ENCODE peak calls at places on chromosomes 5 and 9, in seven cellular contexts. O is K562, C is mesendoderm, V is mammary epithelial cell, H is neural progenitor cell, R is GM23248, X is astrocyte. T is an unnamed sample.

GRCh38 chr9:129162901-129163670 is 15.0 kb downstream of the IER5L start:
- DNase-seq in O (no peak), C (no peak), V (no peak), H (no peak), R (peak; percentile 69), X (no peak), T (no peak)

GRCh38 chr5:113378486-113378885 is 56.3 kb downstream of the TSSK1B start:
- DNase-seq in O (no peak), C (no peak), V (peak; percentile 11), H (no peak), R (no peak), X (no peak), T (no peak)

GRCh38 chr9:124306098-124306735 is 48.5 kb downstream of the NEK6 start:
- DNase-seq in O (no peak), C (peak; percentile 62), V (peak; percentile 68), H (no peak), R (peak; percentile 96), X (peak; percentile 90), T (peak; percentile 11)

GRCh38 chr5:126477681-126478117 is 54.5 kb downstream of the GRAMD2B start:
- DNase-seq in O (no peak), C (no peak), V (no peak), H (no peak), R (peak; percentile 66), X (peak; percentile 12), T (no peak)

GRCh38 chr5:115895821-115896220 is 54.1 kb downstream of the AP3S1 start:
- DNase-seq in O (no peak), C (no peak), V (no peak), H (no peak), R (peak; percentile 58), X (peak; percentile 47), T (no peak)

GRCh38 chr5:3349704-3350565 is 245.7 kb upstream of the IRX1 start:
- DNase-seq in O (no peak), C (no peak), V (no peak), H (no peak), R (no peak), X (no peak), T (no peak)

GRCh38 chr5:78339591-78340450 is 20.6 kb upstream of the SCAMP1 start:
- DNase-seq in O (no peak), C (no peak), V (no peak), H (no peak), R (no peak), X (no peak), T (no peak)

GRCh38 chr5:1657161-1657741 is 133.5 kb upstream of the LPCAT1 start:
- DNase-seq in O (no peak), C (no peak), V (no peak), H (no peak), R (no peak), X (no peak), T (no peak)

GRCh38 chr5:156219483-156219882 is 107.5 kb upstream of the SGCD start:
- DNase-seq in O (no peak), C (no peak), V (no peak), H (no peak), R (no peak), X (no peak), T (no peak)

GRCh38 chr5:173334808-173335207 is 6.6 kb upstream of the STC2 start:
- DNase-seq in O (no peak), C (no peak), V (no peak), H (no peak), R (peak; percentile 51), X (no peak), T (no peak)

GRCh38 chr9:4297795-4298254 is 2.0 kb downstream of the GLIS3 start:
- DNase-seq in O (peak; percentile 24), C (peak; percentile 88), V (peak; percentile 59), H (peak; percentile 94), R (peak; percentile 81), X (peak; percentile 53), T (no peak)

GRCh38 chr9:4297151-4297794 is 2.6 kb downstream of the GLIS3 start:
- DNase-seq in O (peak; percentile 15), C (peak; percentile 94), V (peak; percentile 84), H (peak; percentile 74), R (peak; percentile 94), X (peak; percentile 87), T (no peak)

GRCh38 chr9:4301302-4301701 is 1.4 kb upstream of the GLIS3 start:
- DNase-seq in O (no peak), C (no peak), V (peak; percentile 92), H (no peak), R (peak; percentile 91), X (peak; percentile 68), T (no peak)

GRCh38 chr9:4298255-4299005 is 1.4 kb downstream of the GLIS3 start:
- DNase-seq in O (no peak), C (peak; percentile 82), V (peak; percentile 65), H (peak; percentile 56), R (peak; percentile 72), X (no peak), T (no peak)

DNA sequence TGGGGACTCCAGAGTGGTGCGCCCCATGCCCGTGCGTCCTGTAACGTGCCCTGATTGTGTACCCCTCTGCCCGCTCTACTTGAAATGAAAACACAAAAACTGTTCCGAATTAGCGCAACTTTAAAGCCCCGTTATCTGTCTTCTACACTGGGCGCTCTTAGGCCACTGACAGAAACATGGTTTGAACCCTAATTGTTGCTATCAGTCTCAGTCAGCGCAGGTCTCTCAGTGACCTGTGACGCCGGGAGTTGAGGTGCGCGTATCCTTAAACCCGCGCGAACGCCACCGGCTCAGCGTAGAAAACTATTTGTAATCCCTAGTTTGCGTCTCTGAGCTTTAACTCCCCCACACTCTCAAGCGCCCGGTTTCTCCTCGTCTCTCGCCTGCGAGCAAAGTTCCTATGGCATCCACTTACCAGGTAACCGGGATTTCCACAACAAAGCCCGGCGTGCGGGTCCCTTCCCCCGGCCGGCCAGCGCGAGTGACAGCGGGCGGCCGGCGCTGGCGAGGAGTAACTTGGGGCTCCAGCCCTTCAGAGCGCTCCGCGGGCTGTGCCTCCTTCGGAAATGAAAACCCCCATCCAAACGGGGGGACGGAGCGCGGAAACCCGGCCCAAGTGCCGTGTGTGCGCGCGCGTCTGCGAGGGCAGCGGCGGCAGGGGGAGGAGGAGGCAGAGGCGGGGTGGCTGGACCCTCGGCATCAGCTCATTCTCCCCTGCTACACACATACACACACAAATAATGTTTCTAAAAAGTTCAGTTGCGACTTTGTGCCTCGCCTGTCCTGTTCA is 667 bp downstream of the GLIS3 start:
- DNase-seq in O (no peak), C (peak; percentile 51), V (peak; percentile 61), H (peak; percentile 75), R (peak; percentile 77), X (peak; percentile 55), T (no peak)
- H3K4me2 ChIP-seq in O (no peak overlapping the region), C (peak overlapping the region; percentile 90), V (peak overlapping the region; percentile 88), H (peak overlapping the region; percentile 93), R (peak overlapping the region; percentile 90), X (peak overlapping the region; percentile 89), T (peak overlapping the region; percentile 97)

GRCh38 chr5:151222054-151222768 is 1.7 kb downstream of the CCDC69 start:
- DNase-seq in O (no peak), C (no peak), V (no peak), H (no peak), R (no peak), X (no peak), T (no peak)
- H3K4me3 ChIP-seq in O (no peak overlapping the region), C (no peak overlapping the region), V (no peak overlapping the region), H (no peak overlapping the region), R (no peak overlapping the region), X (no peak overlapping the region), T (no peak overlapping the region)

DNA sequence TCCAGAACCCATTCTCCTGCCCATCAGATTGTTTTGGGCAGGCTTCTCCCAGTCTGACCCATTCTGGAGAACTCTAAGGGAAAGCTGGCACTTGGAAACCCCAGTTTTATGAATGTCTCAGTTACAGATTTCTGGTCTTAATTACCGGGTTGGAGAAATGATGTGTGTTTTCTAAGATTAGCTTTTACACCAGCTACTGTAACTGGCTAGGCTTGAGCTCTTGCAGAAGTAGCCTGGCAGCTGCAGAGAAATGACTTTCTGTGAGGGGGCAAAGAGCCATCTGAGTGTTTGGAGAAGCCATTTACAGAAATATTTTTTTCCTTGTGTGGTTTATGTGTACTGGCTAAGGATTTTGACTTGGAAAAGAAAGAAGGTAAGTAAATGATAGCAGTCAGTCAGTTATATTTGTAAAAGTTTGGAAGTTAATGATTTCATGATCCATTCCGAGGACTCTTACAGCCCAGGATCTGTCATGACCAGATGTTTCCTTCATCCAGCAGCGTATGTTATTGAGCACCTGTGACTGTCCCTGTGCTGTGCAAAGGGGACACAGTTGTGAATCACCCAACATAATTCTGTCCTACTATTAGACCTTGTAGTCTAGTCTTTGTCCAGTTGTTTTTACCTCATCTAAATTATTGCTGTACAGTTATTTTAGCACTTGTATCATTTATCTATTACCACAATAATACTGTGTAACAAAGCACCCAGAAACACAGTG is 53.7 kb upstream of the GDNF start:
- DNase-seq in O (no peak), C (no peak), V (no peak), H (no peak), R (no peak), X (no peak), T (no peak)
- H3K4me2 ChIP-seq in O (no peak overlapping the region), C (no peak overlapping the region), V (no peak overlapping the region), H (no peak overlapping the region), R (no peak overlapping the region), X (no peak overlapping the region), T (no peak overlapping the region)

DNA sequence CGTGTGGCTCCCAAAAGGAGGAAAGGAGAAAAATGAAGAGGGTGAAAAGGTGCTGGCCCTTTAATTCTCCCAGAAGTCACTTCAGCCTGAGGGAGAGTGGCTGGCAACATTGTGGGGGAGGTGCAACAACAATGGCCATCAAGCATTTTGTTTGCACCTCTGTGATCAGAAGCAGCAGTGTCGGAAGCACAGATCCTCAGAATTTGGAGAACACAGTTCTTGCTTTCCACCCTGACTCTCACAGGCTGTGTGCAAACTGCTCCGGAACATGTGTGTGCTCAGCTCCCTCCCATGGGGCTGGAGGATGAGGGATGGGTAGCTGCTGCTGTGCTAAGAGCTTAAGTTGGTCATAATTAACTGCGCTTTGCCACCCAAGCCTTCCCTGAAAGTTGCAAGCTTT is 127.1 kb downstream of the DPYSL3 start:
- DNase-seq in O (no peak), C (peak; percentile 65), V (no peak), H (no peak), R (peak; percentile 66), X (no peak), T (no peak)
- H3K4me3 ChIP-seq in O (no peak overlapping the region), C (no peak overlapping the region), V (no peak overlapping the region), H (no peak overlapping the region), R (peak overlapping the region; percentile 79), X (no peak overlapping the region), T (no peak overlapping the region)

DNA sequence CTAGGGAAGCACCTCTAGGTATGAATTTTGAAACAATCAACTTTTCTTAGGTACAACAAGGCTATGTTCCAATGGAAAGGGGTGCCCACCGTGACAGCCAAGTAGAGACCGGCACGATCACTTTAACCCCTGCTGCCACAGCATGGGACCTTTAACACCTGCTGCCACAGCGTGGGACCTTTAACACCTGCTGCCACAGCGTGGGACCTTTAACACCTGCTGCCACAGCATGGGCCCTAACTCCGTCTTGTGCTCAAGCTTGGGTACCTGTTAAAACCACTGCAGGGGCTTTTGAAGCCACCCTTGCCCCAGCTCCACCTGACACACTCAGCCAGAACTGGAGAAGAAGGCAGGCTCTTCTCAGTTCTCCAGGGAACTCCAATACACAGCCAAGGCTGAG is 18.2 kb upstream of the MXD3 start:
- DNase-seq in O (no peak), C (no peak), V (no peak), H (no peak), R (no peak), X (no peak), T (no peak)
- H3K4me2 ChIP-seq in O (no peak overlapping the region), C (no peak overlapping the region), V (no peak overlapping the region), H (no peak overlapping the region), R (no peak overlapping the region), X (no peak overlapping the region), T (no peak overlapping the region)

GRCh38 chr5:7397005-7397546 is 1.1 kb downstream of the ADCY2 start:
- DNase-seq in O (no peak), C (peak; percentile 46), V (no peak), H (no peak), R (peak; percentile 16), X (peak; percentile 25), T (no peak)
- H3K4me3 ChIP-seq in O (no peak overlapping the region), C (peak overlapping the region; percentile 77), V (no peak overlapping the region), H (peak overlapping the region; percentile 67), R (peak overlapping the region; percentile 38), X (peak overlapping the region; percentile 46), T (no peak overlapping the region)

T was measured in keratinocyte.